ENCODE peak calls at places on chromosomes 3 and 15, in four cellular contexts. O is HuH-7, Y is NCI-H524, B is RPMI8226. H is an unnamed sample.

GRCh38 chr3:73685061-73685460 is 60.3 kb upstream of the PDZRN3 start:
- DNase-seq in O (no peak), Y (no peak), B (no peak), H (no peak)

GRCh38 chr15:38941399-38941953 is 376.9 kb upstream of the RASGRP1 start:
- DNase-seq in O (no peak), Y (peak), B (no peak), H (peak)

GRCh38 chr3:46089237-46090011 is 62.1 kb upstream of the XCR1 start:
- DNase-seq in O (no peak), Y (no peak), B (peak), H (peak)

GRCh38 chr15:69080203-69080957 is 65.9 kb downstream of the NOX5 start:
- DNase-seq in O (no peak), Y (no peak), B (peak), H (no peak)

GRCh38 chr15:47244361-47244760 is 472.9 kb upstream of the SEMA6D start:
- DNase-seq in O (no peak), Y (no peak), B (no peak), H (no peak)

GRCh38 chr3:117557469-117557868 is 847.9 kb downstream of the TUSC7 start:
- DNase-seq in O (no peak), Y (no peak), B (no peak), H (no peak)

GRCh38 chr3:99878005-99878404 is 60.3 kb downstream of the CMSS1 start:
- DNase-seq in O (no peak), Y (no peak), B (no peak), H (peak)

GRCh38 chr3:49133226-49133951 is 539 bp upstream of the LAMB2 start:
- DNase-seq in O (peak), Y (peak), B (no peak), H (peak)

GRCh38 chr3:193132923-193133463 is 108.0 kb upstream of the PLAAT1 start:
- DNase-seq in O (no peak), Y (no peak), B (no peak), H (no peak)

GRCh38 chr15:73389971-73390544 is 21.3 kb upstream of the HCN4 start:
- DNase-seq in O (peak), Y (no peak), B (no peak), H (no peak)

GRCh38 chr3:74122281-74122680 is 492.2 kb downstream of the CNTN3 start:
- DNase-seq in O (no peak), Y (no peak), B (no peak), H (no peak)

GRCh38 chr15:48794697-48795134 is 16.2 kb downstream of the CEP152 start:
- DNase-seq in O (no peak), Y (no peak), B (peak), H (no peak)

GRCh38 chr15:44812029-44812517 is 75.7 kb downstream of the TRIM69 start:
- DNase-seq in O (no peak), Y (peak), B (no peak), H (peak)

GRCh38 chr15:65638681-65639089 is 16.9 kb downstream of the SLC24A1 start:
- DNase-seq in O (peak), Y (peak), B (peak), H (peak)

GRCh38 chr3:113631143-113631542 is 65.3 kb downstream of the USF3 start:
- DNase-seq in O (no peak), Y (no peak), B (peak), H (no peak)

GRCh38 chr3:8438507-8439079 is 63.0 kb upstream of the LMCD1 start:
- DNase-seq in O (no peak), Y (no peak), B (no peak), H (no peak)

GRCh38 chr3:45381168-45381852 is 7.1 kb upstream of the LARS2 start:
- DNase-seq in O (no peak), Y (no peak), B (peak), H (peak)

GRCh38 chr15:75702431-75702830 is 10.2 kb downstream of the CSPG4 start:
- DNase-seq in O (no peak), Y (no peak), B (no peak), H (no peak)

GRCh38 chr15:90202929-90203328 is 1.8 kb downstream of the SEMA4B start:
- DNase-seq in O (no peak), Y (no peak), B (no peak), H (no peak)

GRCh38 chr3:27533718-27534578 is 49.8 kb upstream of the SLC4A7 start:
- DNase-seq in O (peak), Y (no peak), B (no peak), H (peak)

GRCh38 chr15:60695713-60696522 is 217.0 kb upstream of the ICE2 start:
- DNase-seq in O (no peak), Y (no peak), B (no peak), H (no peak)

GRCh38 chr3:131386429-131386926 is 4.9 kb downstream of the NUDT16 start:
- DNase-seq in O (no peak), Y (no peak), B (peak), H (peak)

GRCh38 chr3:95725770-95726169 is 1088.6 kb upstream of the EPHA6 start:
- DNase-seq in O (no peak), Y (no peak), B (no peak), H (no peak)

GRCh38 chr15:45181491-45182285 is 6.1 kb downstream of the SHF start:
- DNase-seq in O (no peak), Y (peak), B (no peak), H (no peak)

GRCh38 chr3:59980576-59980975 is 930.8 kb upstream of the CFAP20DC start:
- DNase-seq in O (no peak), Y (no peak), B (no peak), H (no peak)

GRCh38 chr3:131447349-131447748 is 55.4 kb downstream of the MRPL3 start:
- DNase-seq in O (no peak), Y (no peak), B (no peak), H (no peak)